ENCODE peak calls at places on chromosome 10, in five cellular contexts. G is RWPE2, N is endothelial cell, T is osteocyte, S is A549. I is an unnamed sample.

GRCh38 chr10:79356104-79356503 is 8.8 kb downstream of the PPIF start:
- DNase-seq in G (no peak), N (no peak), S (no peak), T (peak), I (no peak)

GRCh38 chr10:95335933-95336699 is 45.3 kb upstream of the PDLIM1 start:
- DNase-seq in T (no peak), S (no peak), G (no peak), N (no peak), I (no peak)

GRCh38 chr10:121244791-121245190 is 353.5 kb downstream of the FGFR2 start:
- DNase-seq in G (no peak), S (no peak), T (no peak), N (no peak), I (no peak)

GRCh38 chr10:11878776-11879175 is 55.6 kb downstream of the PROSER2 start:
- DNase-seq in S (no peak), N (no peak), G (no peak), T (no peak), I (no peak)

GRCh38 chr10:65176994-65177393 is 1655.8 kb downstream of the REEP3 start:
- DNase-seq in T (no peak), N (no peak), G (no peak), S (no peak), I (no peak)

GRCh38 chr10:1257226-1257625 is 201.0 kb downstream of the WDR37 start:
- DNase-seq in N (no peak), G (no peak), T (no peak), S (no peak), I (no peak)

GRCh38 chr10:1646332-1646731 is 91.0 kb downstream of the ADARB2 start:
- DNase-seq in T (peak), G (no peak), N (no peak), S (no peak), I (no peak)

GRCh38 chr10:43233601-43234430 is 33.0 kb downstream of the RASGEF1A start:
- DNase-seq in S (no peak), G (no peak), T (peak), N (no peak), I (peak)

GRCh38 chr10:58453098-58453497 is 59.6 kb upstream of the BICC1 start:
- DNase-seq in N (no peak), S (no peak), G (no peak), T (no peak), I (no peak)

GRCh38 chr10:117367718-117368117 is 7.5 kb downstream of the PDZD8 start:
- DNase-seq in G (no peak), S (no peak), N (no peak), T (no peak), I (no peak)

GRCh38 chr10:72124984-72125383 is 36.6 kb upstream of the SPOCK2 start:
- DNase-seq in N (no peak), G (no peak), T (no peak), S (no peak), I (no peak)

GRCh38 chr10:88499569-88500470 is 83.3 kb downstream of the RNLS start:
- DNase-seq in T (no peak), G (no peak), N (no peak), S (no peak), I (no peak)

GRCh38 chr10:45418859-45419672 is 45.0 kb downstream of the ALOX5 start:
- DNase-seq in G (no peak), S (no peak), N (peak), T (peak), I (no peak)

GRCh38 chr10:15374561-15374960 is 3.5 kb upstream of the FAM171A1 start:
- DNase-seq in S (no peak), N (no peak), T (no peak), G (no peak), I (no peak)

GRCh38 chr10:110212119-110213006 is 5.0 kb downstream of the MXI1 start:
- DNase-seq in S (no peak), T (no peak), N (no peak), G (no peak), I (no peak)

GRCh38 chr10:79583488-79584024 is 23.3 kb upstream of the SFTPA2 start:
- DNase-seq in G (no peak), T (no peak), N (no peak), S (no peak), I (no peak)

GRCh38 chr10:96512997-96513685 is 585 bp downstream of the TLL2 start:
- DNase-seq in T (no peak), S (no peak), N (no peak), G (no peak), I (no peak)

GRCh38 chr10:128854965-128855364 is 612.1 kb upstream of the MGMT start:
- DNase-seq in S (no peak), G (no peak), N (no peak), T (no peak), I (no peak)

GRCh38 chr10:28620251-28620650 is 57.1 kb upstream of the BAMBI start:
- DNase-seq in T (no peak), G (no peak), N (no peak), S (no peak), I (no peak)

GRCh38 chr10:80598951-80599350 is 61.2 kb downstream of the SH2D4B start:
- DNase-seq in G (no peak), T (no peak), N (no peak), S (no peak), I (no peak)

GRCh38 chr10:58734116-58734515 is 221.4 kb downstream of the BICC1 start:
- DNase-seq in N (no peak), G (no peak), S (no peak), T (no peak), I (no peak)

GRCh38 chr10:78181381-78182055 is 147.9 kb downstream of the RPS24 start:
- DNase-seq in N (no peak), T (no peak), G (no peak), S (no peak), I (no peak)

GRCh38 chr10:75293456-75293840 is 57.7 kb upstream of the COMTD1 start:
- DNase-seq in G (no peak), S (no peak), N (no peak), T (peak), I (no peak)

GRCh38 chr10:111446966-111447365 is 370.1 kb downstream of the ADRA2A start:
- DNase-seq in T (no peak), G (no peak), N (no peak), S (no peak), I (no peak)

GRCh38 chr10:71127773-71128172 is 84.6 kb upstream of the UNC5B start:
- DNase-seq in T (no peak), S (no peak), N (no peak), G (no peak), I (no peak)

DNA sequence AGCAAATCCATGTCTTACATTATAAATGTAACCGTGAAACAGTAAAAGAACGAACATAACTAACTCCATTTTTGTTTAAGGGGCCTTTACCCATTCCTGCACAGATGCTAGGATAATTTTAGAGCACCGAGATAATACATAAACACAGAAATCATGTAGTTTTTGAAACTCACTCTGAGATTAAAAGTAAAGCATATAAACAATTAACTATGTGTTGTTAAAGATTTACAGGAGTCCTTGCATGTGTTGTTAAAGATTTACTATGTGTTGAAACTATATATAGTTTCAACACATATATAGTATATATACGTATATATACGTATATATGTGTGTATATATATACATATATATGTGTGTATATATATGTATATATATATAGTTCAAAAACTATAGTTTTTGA is 7.2 kb upstream of the CALML3 start:
- DNase-seq in S (no peak), G (no peak), N (no peak), T (no peak), I (no peak)
- TF ChIP-seq CTCF in S (no peak), G (no peak), N (no peak), T (no peak), I (no peak)

GRCh38 chr10:4770766-4771553 is 55.0 kb upstream of the AKR1E2 start:
- DNase-seq in N (no peak), S (peak), G (no peak), T (no peak), I (no peak)
- TF ChIP-seq CTCF in N (no peak), S (peak), G (peak), T (peak), I (peak)

GRCh38 chr10:114711487-114712250 is 53.6 kb upstream of the ABLIM1 start:
- DNase-seq in G (no peak), S (no peak), N (no peak), T (no peak), I (no peak)
- TF ChIP-seq CTCF in G (no peak), S (no peak), N (no peak), T (no peak), I (no peak)

GRCh38 chr10:114374141-114374791 is 30.0 kb downstream of the AFAP1L2 start:
- DNase-seq in N (no peak), G (no peak), T (no peak), S (no peak), I (no peak)

GRCh38 chr10:114375082-114375481 is 29.2 kb downstream of the AFAP1L2 start:
- DNase-seq in T (no peak), N (no peak), S (peak), G (no peak), I (no peak)

GRCh38 chr10:114370993-114371392 is 33.3 kb downstream of the AFAP1L2 start:
- DNase-seq in G (no peak), S (no peak), N (no peak), T (no peak), I (no peak)

GRCh38 chr10:114370199-114370598 is 34.1 kb downstream of the AFAP1L2 start:
- DNase-seq in G (no peak), N (no peak), T (no peak), S (no peak), I (no peak)

GRCh38 chr10:114372179-114372578 is 32.1 kb downstream of the AFAP1L2 start:
- DNase-seq in T (no peak), N (no peak), G (no peak), S (peak), I (no peak)
- TF ChIP-seq CTCF in T (no peak), N (no peak), G (no peak), S (no peak), I (no peak)

DNA sequence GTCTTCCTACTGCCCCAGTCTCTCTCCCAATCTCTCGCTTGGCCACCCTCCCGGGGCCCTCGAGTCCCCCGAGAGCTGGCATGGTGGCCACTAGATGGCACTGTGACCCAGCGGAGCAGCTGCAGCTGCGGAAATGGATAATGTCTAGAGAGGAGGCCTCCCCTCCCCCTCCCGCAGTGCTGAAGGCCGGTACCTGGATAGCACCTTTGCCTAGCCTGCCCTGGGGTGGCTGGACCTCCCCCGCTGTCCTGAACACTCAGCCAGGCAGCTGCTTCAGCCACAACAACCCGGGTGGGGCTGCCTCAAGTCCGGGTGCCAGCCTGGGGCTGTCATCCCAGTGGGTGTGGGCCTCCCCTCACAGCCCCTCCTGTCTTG is 65.2 kb downstream of the GOLGA7B start:
- DNase-seq in S (peak), T (peak), G (no peak), N (peak), I (no peak)
- TF ChIP-seq CTCF in S (peak), T (peak), G (peak), N (peak), I (peak)

GRCh38 chr10:123759496-123760070 is 93.4 kb downstream of the GPR26 start:
- DNase-seq in T (no peak), N (no peak), S (no peak), G (no peak), I (no peak)

GRCh38 chr10:123761666-123762230 is 95.6 kb downstream of the GPR26 start:
- DNase-seq in G (no peak), N (no peak), S (no peak), T (no peak), I (no peak)

GRCh38 chr10:123757853-123758252 is 91.7 kb downstream of the GPR26 start:
- DNase-seq in N (no peak), G (no peak), T (no peak), S (no peak), I (no peak)

GRCh38 chr10:123766012-123766411 is 99.9 kb downstream of the GPR26 start:
- DNase-seq in N (no peak), G (no peak), T (no peak), S (no peak), I (no peak)

DNA sequence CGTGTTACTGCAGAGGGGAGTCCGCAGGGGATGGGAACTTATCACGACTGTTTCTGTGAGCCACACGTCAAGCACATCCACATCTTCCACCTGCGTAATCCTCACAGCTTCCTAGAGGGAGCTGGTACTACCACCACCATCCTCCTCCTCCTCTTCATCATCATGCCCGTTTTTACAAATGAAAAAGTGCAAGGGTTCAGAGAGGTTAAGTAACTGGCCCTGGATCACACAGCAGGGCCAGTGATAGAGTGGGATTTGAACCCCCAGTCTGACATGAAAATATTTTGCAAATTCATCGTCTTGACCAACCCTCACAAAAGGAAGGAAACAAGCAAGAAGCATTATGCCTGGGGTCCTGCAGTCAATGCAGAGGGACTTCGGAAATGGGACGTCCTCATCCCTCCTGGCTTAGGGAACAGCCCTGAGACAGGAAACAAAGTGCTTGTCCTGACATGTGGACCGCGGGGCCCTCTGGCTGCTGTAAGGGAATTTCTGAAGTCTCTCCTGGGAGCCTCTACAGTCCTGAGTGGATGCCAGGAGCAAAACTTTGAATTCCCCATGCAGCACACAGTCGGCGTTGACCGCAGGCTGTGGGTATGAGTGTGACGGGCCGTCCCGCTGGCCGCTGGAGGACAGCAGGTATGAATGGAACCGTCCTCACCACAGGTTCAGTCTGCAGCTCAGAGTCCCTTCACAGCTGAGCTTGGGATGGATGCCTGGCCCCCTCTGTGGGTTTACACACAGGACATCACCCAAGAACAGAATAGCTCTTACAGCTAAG is 94.7 kb downstream of the GPR26 start:
- DNase-seq in T (no peak), S (no peak), N (no peak), G (no peak), I (no peak)
- TF ChIP-seq CTCF in T (no peak), S (no peak), N (no peak), G (peak), I (no peak)

GRCh38 chr10:33067917-33068316 is 109.9 kb upstream of the ITGB1 start:
- DNase-seq in G (no peak), T (no peak), N (no peak), S (no peak), I (no peak)

GRCh38 chr10:33070101-33070500 is 112.1 kb upstream of the ITGB1 start:
- DNase-seq in T (no peak), N (no peak), G (no peak), S (no peak), I (no peak)

GRCh38 chr10:33071857-33072256 is 113.8 kb upstream of the ITGB1 start:
- DNase-seq in S (no peak), N (no peak), T (no peak), G (no peak), I (no peak)

GRCh38 chr10:33074443-33074842 is 116.4 kb upstream of the ITGB1 start:
- DNase-seq in T (no peak), N (no peak), S (no peak), G (no peak), I (no peak)

GRCh38 chr10:33073641-33074410 is 115.8 kb upstream of the ITGB1 start:
- DNase-seq in G (no peak), N (no peak), S (peak), T (no peak), I (no peak)
- TF ChIP-seq CTCF in G (no peak), N (no peak), S (no peak), T (no peak), I (no peak)